ENCODE peak calls at places on chromosomes 6 and 20, in four cellular contexts. One of them, this sample, is unnamed.

GRCh38 chr20:58219342-58219700 is 9.1 kb downstream of the ANKRD60 start:
- DNase-seq in Calu3: peak
- DNase-seq in M059J: peak
- DNase-seq in astrocyte of the spinal cord: peak
- DNase-seq in this sample: peak

GRCh38 chr6:138106665-138107077 is 548 bp downstream of the PERP start:
- DNase-seq in astrocyte of the spinal cord: peak
- DNase-seq in M059J: no peak
- DNase-seq in Calu3: no peak
- DNase-seq in this sample: no peak

GRCh38 chr6:23735151-23735550 is 390.9 kb upstream of the NRSN1 start:
- DNase-seq in Calu3: no peak
- DNase-seq in M059J: peak
- DNase-seq in astrocyte of the spinal cord: no peak
- DNase-seq in this sample: no peak

GRCh38 chr6:57108691-57109090 is 18.7 kb downstream of the ZNF451 start:
- DNase-seq in Calu3: no peak
- DNase-seq in M059J: no peak
- DNase-seq in astrocyte of the spinal cord: no peak
- DNase-seq in this sample: no peak

GRCh38 chr6:148972481-148972880 is 225.7 kb downstream of the UST start:
- DNase-seq in astrocyte of the spinal cord: peak
- DNase-seq in Calu3: peak
- DNase-seq in M059J: no peak
- DNase-seq in this sample: no peak

GRCh38 chr6:143759666-143760065 is 81.9 kb downstream of the PHACTR2 start:
- DNase-seq in M059J: no peak
- DNase-seq in Calu3: no peak
- DNase-seq in astrocyte of the spinal cord: no peak
- DNase-seq in this sample: no peak

GRCh38 chr6:156889469-156889868 is 112.3 kb downstream of the ARID1B start:
- DNase-seq in M059J: no peak
- DNase-seq in astrocyte of the spinal cord: no peak
- DNase-seq in Calu3: no peak
- DNase-seq in this sample: no peak

GRCh38 chr20:49560646-49561045 is 7.3 kb downstream of the PTGIS start:
- DNase-seq in Calu3: no peak
- DNase-seq in astrocyte of the spinal cord: no peak
- DNase-seq in M059J: no peak
- DNase-seq in this sample: no peak

GRCh38 chr6:79413562-79414002 is 123.6 kb downstream of the LCA5 start:
- DNase-seq in Calu3: no peak
- DNase-seq in M059J: peak
- DNase-seq in astrocyte of the spinal cord: peak
- DNase-seq in this sample: no peak

GRCh38 chr6:166545156-166545555 is 41.3 kb downstream of the RAMACL start:
- DNase-seq in Calu3: no peak
- DNase-seq in astrocyte of the spinal cord: no peak
- DNase-seq in M059J: no peak
- DNase-seq in this sample: no peak

GRCh38 chr6:160104821-160105517 is 16.6 kb upstream of the SLC22A1 start:
- DNase-seq in M059J: no peak
- DNase-seq in Calu3: no peak
- DNase-seq in astrocyte of the spinal cord: no peak
- DNase-seq in this sample: no peak

GRCh38 chr20:59571151-59571550 is 33.2 kb upstream of the PHACTR3 start:
- DNase-seq in M059J: no peak
- DNase-seq in Calu3: no peak
- DNase-seq in astrocyte of the spinal cord: no peak
- DNase-seq in this sample: no peak

GRCh38 chr6:72624557-72625160 is 2.8 kb downstream of the KCNQ5 start:
- DNase-seq in astrocyte of the spinal cord: peak
- DNase-seq in M059J: peak
- DNase-seq in Calu3: no peak
- DNase-seq in this sample: no peak

GRCh38 chr6:168157272-168158007 is 78.4 kb upstream of the FRMD1 start:
- DNase-seq in Calu3: peak
- DNase-seq in astrocyte of the spinal cord: peak
- DNase-seq in M059J: peak
- DNase-seq in this sample: peak

GRCh38 chr6:37758647-37759046 is 60.9 kb upstream of the ZFAND3 start:
- DNase-seq in astrocyte of the spinal cord: no peak
- DNase-seq in Calu3: no peak
- DNase-seq in M059J: no peak
- DNase-seq in this sample: no peak

GRCh38 chr20:16944753-16945152 is 196.6 kb downstream of the OTOR start:
- DNase-seq in astrocyte of the spinal cord: no peak
- DNase-seq in Calu3: no peak
- DNase-seq in M059J: peak
- DNase-seq in this sample: no peak

GRCh38 chr6:117840541-117840983 is 66.5 kb upstream of the SLC35F1 start:
- DNase-seq in astrocyte of the spinal cord: peak
- DNase-seq in Calu3: peak
- DNase-seq in M059J: peak
- DNase-seq in this sample: no peak

GRCh38 chr20:25867776-25868649 is 171.4 kb upstream of the ZNF337 start:
- DNase-seq in astrocyte of the spinal cord: peak
- DNase-seq in Calu3: no peak
- DNase-seq in M059J: peak
- DNase-seq in this sample: no peak

GRCh38 chr6:134549854-134550253 is 231.9 kb upstream of the SGK1 start:
- DNase-seq in astrocyte of the spinal cord: no peak
- DNase-seq in Calu3: no peak
- DNase-seq in M059J: no peak
- DNase-seq in this sample: no peak

GRCh38 chr6:139439278-139439813 is 64.9 kb upstream of the CITED2 start:
- DNase-seq in astrocyte of the spinal cord: no peak
- DNase-seq in M059J: peak
- DNase-seq in Calu3: no peak
- DNase-seq in this sample: no peak

GRCh38 chr6:111737065-111737521 is 131.4 kb upstream of the TRAF3IP2 start:
- DNase-seq in Calu3: no peak
- DNase-seq in astrocyte of the spinal cord: peak
- DNase-seq in M059J: peak
- DNase-seq in this sample: no peak

GRCh38 chr6:11251553-11252358 is 19.3 kb upstream of the NEDD9 start:
- DNase-seq in Calu3: peak
- DNase-seq in astrocyte of the spinal cord: peak
- DNase-seq in M059J: peak
- DNase-seq in this sample: no peak

GRCh38 chr6:53325785-53326184 is 23.0 kb downstream of the ELOVL5 start:
- DNase-seq in astrocyte of the spinal cord: no peak
- DNase-seq in M059J: peak
- DNase-seq in Calu3: no peak
- DNase-seq in this sample: peak